ENCODE peak calls at places on chromosomes 13 and 19, in six cellular contexts. W is A549, C is HepG2, O is GM12878, L is endothelial cell of umbilical vein, Z is K562. G is an unnamed sample.

GRCh38 chr13:99296270-99296865 is 10.8 kb downstream of the GPR183 start:
- DNase-seq in W (no peak), C (no peak), O (no peak), L (no peak), Z (no peak), G (no peak)

GRCh38 chr13:113005997-113006396 is 37.0 kb downstream of the MCF2L start:
- DNase-seq in W (no peak), C (no peak), O (no peak), L (no peak), Z (no peak), G (no peak)

GRCh38 chr13:19604306-19604705 is 29.2 kb upstream of the MPHOSPH8 start:
- DNase-seq in W (peak; percentile 35), C (peak; percentile 86), O (no peak), L (no peak), Z (no peak), G (no peak)

GRCh38 chr13:48318714-48319457 is 15.3 kb downstream of the RB1 start:
- DNase-seq in W (no peak), C (no peak), O (no peak), L (no peak), Z (no peak), G (no peak)

GRCh38 chr19:32336259-32337111 is 8.9 kb upstream of the ZNF507 start:
- DNase-seq in W (peak; percentile 58), C (peak; percentile 85), O (no peak), L (no peak), Z (no peak), G (peak; percentile 11)

GRCh38 chr19:56942749-56943148 is 102.2 kb upstream of the PEG3 start:
- DNase-seq in W (no peak), C (no peak), O (no peak), L (peak; percentile 8), Z (peak; percentile 12), G (peak; percentile 5)

GRCh38 chr19:42143341-42144234 is 11.3 kb upstream of the POU2F2 start:
- DNase-seq in W (peak; percentile 48), C (no peak), O (no peak), L (peak; percentile 34), Z (peak; percentile 32), G (peak; percentile 48)

GRCh38 chr13:40187836-40188591 is 478.4 kb downstream of the FOXO1 start:
- DNase-seq in W (no peak), C (no peak), O (no peak), L (no peak), Z (no peak), G (no peak)

GRCh38 chr13:110923777-110924638 is 9.1 kb upstream of the ANKRD10 start:
- DNase-seq in W (no peak), C (no peak), O (no peak), L (no peak), Z (no peak), G (no peak)

GRCh38 chr13:21242236-21242635 is 65.8 kb downstream of the MRPL57 start:
- DNase-seq in W (no peak), C (peak; percentile 16), O (no peak), L (no peak), Z (no peak), G (peak; percentile 46)

GRCh38 chr19:14320253-14320652 is 61.0 kb upstream of the ADGRE5 start:
- DNase-seq in W (no peak), C (no peak), O (no peak), L (no peak), Z (no peak), G (no peak)

GRCh38 chr19:19209372-19209771 is 2.4 kb upstream of the NCAN start:
- DNase-seq in W (no peak), C (no peak), O (no peak), L (no peak), Z (no peak), G (no peak)

GRCh38 chr13:21698975-21699679 is 28.3 kb downstream of the FGF9 start:
- DNase-seq in W (no peak), C (no peak), O (no peak), L (no peak), Z (no peak), G (no peak)

GRCh38 chr13:43346427-43346826 is 323.0 kb downstream of the DNAJC15 start:
- DNase-seq in W (no peak), C (no peak), O (no peak), L (no peak), Z (no peak), G (no peak)
- TF ChIP-seq MYC in W (no peak), C (no peak), O (no peak), L (no peak), Z (no peak), G (no peak)

DNA sequence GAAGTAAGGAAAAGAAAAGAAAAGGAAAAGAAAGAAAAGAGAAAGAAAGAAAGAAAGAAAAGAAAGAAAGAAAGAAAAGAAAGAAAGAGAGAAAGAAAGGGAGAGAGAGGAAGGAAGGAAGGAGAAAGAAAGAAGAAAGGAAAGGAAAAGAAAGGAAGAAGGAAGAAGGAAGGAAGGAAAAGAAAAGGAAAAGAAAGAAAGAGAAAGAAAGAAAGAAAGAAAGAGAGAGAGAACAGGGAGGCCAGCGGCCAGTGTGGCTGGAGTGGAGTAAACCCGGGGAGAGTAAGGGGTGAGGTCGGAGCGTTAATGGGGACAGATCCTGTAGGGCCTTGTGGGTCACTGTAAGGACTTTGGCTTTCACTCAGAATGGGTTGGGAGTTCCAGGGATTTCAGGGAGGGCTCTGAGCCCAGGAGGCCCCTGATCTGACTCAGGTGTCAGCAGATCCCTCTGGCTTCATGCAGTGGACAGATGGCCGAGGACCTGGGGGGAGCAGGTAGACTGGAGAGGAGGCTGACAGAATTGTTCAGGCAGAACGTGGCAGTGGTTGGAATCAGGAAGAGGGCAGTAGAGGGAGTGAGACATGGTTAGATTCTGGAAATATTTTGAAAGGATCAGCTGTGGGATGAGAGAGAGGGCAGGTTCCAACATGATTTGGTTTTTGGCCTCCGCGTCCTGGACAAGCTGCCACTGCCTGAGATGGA is 19.8 kb upstream of the FXYD3 start:
- DNase-seq in W (no peak), C (no peak), O (no peak), L (no peak), Z (peak; percentile 38), G (no peak)
- TF ChIP-seq MYC in W (no peak), C (no peak), O (no peak), L (no peak), Z (no peak), G (no peak)

GRCh38 chr13:58882556-58882955 is 1251.0 kb downstream of the PCDH17 start:
- DNase-seq in W (no peak), C (no peak), O (no peak), L (no peak), Z (no peak), G (no peak)

GRCh38 chr13:58889474-58889873 is 1257.9 kb downstream of the PCDH17 start:
- DNase-seq in W (no peak), C (no peak), O (no peak), L (no peak), Z (no peak), G (no peak)

GRCh38 chr13:58883405-58883804 is 1251.9 kb downstream of the PCDH17 start:
- DNase-seq in W (no peak), C (no peak), O (no peak), L (no peak), Z (no peak), G (no peak)

GRCh38 chr13:58884353-58884752 is 1252.8 kb downstream of the PCDH17 start:
- DNase-seq in W (no peak), C (no peak), O (no peak), L (no peak), Z (no peak), G (no peak)

DNA sequence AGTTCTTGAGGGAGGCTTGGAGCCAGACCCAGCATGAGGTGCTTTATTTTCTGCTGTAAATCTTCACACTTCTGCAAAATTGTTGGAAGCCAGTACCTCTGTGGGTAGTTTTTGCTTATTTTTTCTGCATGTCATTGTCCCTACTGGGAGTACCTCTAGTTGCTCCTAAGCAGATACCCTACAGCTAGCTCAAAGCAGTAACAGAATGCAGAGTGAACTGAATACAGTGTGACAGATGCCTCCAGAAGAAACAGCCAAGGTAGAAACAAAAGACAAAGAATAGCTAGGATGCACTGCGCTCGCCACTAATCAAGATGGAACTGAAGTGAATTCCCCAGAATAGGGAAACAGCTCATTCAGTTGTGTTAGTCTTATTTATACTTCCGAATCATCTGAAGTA is 1253.3 kb downstream of the PCDH17 start:
- DNase-seq in W (no peak), C (no peak), O (no peak), L (no peak), Z (no peak), G (no peak)
- TF ChIP-seq MYC in W (no peak), C (no peak), O (no peak), L (no peak), Z (no peak), G (no peak)

GRCh38 chr13:45870232-45870631 is 18.7 kb upstream of the SIAH3 start:
- DNase-seq in W (no peak), C (no peak), O (no peak), L (no peak), Z (no peak), G (no peak)
- TF ChIP-seq MYC in W (no peak), C (no peak), O (no peak), L (no peak), Z (no peak), G (no peak)

G was measured in NB4.